ENCODE peak calls at places on chromosomes 16 and 17, in four cellular contexts. One of them, this sample, is unnamed.

GRCh38 chr16:57852189-57852588 is 49.9 kb upstream of the KIFC3 start:
- DNase-seq in GM12878: no peak
- DNase-seq in K562: no peak
- DNase-seq in HepG2: no peak
- DNase-seq in this sample: no peak

GRCh38 chr17:39822051-39822450 is 42.1 kb downstream of the IKZF3 start:
- DNase-seq in GM12878: no peak
- DNase-seq in K562: no peak
- DNase-seq in HepG2: no peak
- DNase-seq in this sample: no peak

GRCh38 chr16:21179126-21179982 is 20.9 kb downstream of the LDAF1 start:
- DNase-seq in GM12878: no peak
- DNase-seq in K562: no peak
- DNase-seq in HepG2: no peak
- DNase-seq in this sample: no peak

GRCh38 chr17:12953126-12953525 is 64.7 kb downstream of the ELAC2 start:
- DNase-seq in GM12878: no peak
- DNase-seq in K562: no peak
- DNase-seq in HepG2: no peak
- DNase-seq in this sample: no peak

GRCh38 chr17:57861000-57861736 is 11.3 kb upstream of the MRPS23 start:
- DNase-seq in GM12878: no peak
- DNase-seq in K562: peak; percentile 62
- DNase-seq in HepG2: peak; percentile 94
- DNase-seq in this sample: peak; percentile 58

GRCh38 chr16:75227361-75228142 is 8.8 kb downstream of the CTRB1 start:
- DNase-seq in GM12878: no peak
- DNase-seq in K562: no peak
- DNase-seq in HepG2: no peak
- DNase-seq in this sample: no peak

GRCh38 chr17:28950017-28950751 is 1.1 kb downstream of the PHF12 start:
- DNase-seq in GM12878: no peak
- DNase-seq in K562: peak; percentile 62
- DNase-seq in HepG2: peak; percentile 25
- DNase-seq in this sample: peak; percentile 66

GRCh38 chr17:44959821-44960523 is 8.1 kb downstream of the C1QL1 start:
- DNase-seq in GM12878: no peak
- DNase-seq in K562: no peak
- DNase-seq in HepG2: no peak
- DNase-seq in this sample: no peak

GRCh38 chr17:39755550-39756375 is 18.0 kb downstream of the GRB7 start:
- DNase-seq in GM12878: peak; percentile 84
- DNase-seq in K562: no peak
- DNase-seq in HepG2: peak; percentile 23
- DNase-seq in this sample: no peak

GRCh38 chr17:74212913-74213791 is at the start of gene TTYH2:
- DNase-seq in GM12878: no peak
- DNase-seq in K562: peak; percentile 90
- DNase-seq in HepG2: peak; percentile 77
- DNase-seq in this sample: peak; percentile 74

GRCh38 chr16:1159325-1159972 is 6.5 kb downstream of the CACNA1H start:
- DNase-seq in GM12878: no peak
- DNase-seq in K562: no peak
- DNase-seq in HepG2: peak; percentile 25
- DNase-seq in this sample: no peak

GRCh38 chr16:85429776-85430522 is 183.2 kb upstream of the GSE1 start:
- DNase-seq in GM12878: no peak
- DNase-seq in K562: no peak
- DNase-seq in HepG2: no peak
- DNase-seq in this sample: no peak

GRCh38 chr16:25189305-25189704 is 27.4 kb upstream of the AQP8 start:
- DNase-seq in GM12878: no peak
- DNase-seq in K562: no peak
- DNase-seq in HepG2: peak; percentile 44
- DNase-seq in this sample: no peak

GRCh38 chr17:76561332-76561731 is 21.5 kb downstream of the PRCD start:
- DNase-seq in GM12878: no peak
- DNase-seq in K562: peak; percentile 23
- DNase-seq in HepG2: no peak
- DNase-seq in this sample: no peak

GRCh38 chr17:76381633-76382304 is 2.6 kb upstream of the SPHK1 start:
- DNase-seq in GM12878: no peak
- DNase-seq in K562: no peak
- DNase-seq in HepG2: no peak
- DNase-seq in this sample: no peak

GRCh38 chr17:8109669-8110455 is 8.5 kb downstream of the ALOXE3 start:
- DNase-seq in GM12878: no peak
- DNase-seq in K562: peak; percentile 73
- DNase-seq in HepG2: no peak
- DNase-seq in this sample: peak; percentile 90

GRCh38 chr17:2948721-2949468 is 114.5 kb downstream of the OR1D5 start:
- DNase-seq in GM12878: no peak
- DNase-seq in K562: no peak
- DNase-seq in HepG2: no peak
- DNase-seq in this sample: no peak

GRCh38 chr17:15913826-15914225 is 31.1 kb upstream of the ADORA2B start:
- DNase-seq in GM12878: no peak
- DNase-seq in K562: no peak
- DNase-seq in HepG2: no peak
- DNase-seq in this sample: no peak

GRCh38 chr17:63293310-63293709 is 152.8 kb downstream of the CYB561 start:
- DNase-seq in GM12878: no peak
- DNase-seq in K562: no peak
- DNase-seq in HepG2: no peak
- DNase-seq in this sample: no peak

GRCh38 chr16:50305441-50306061 is 39.2 kb downstream of the ADCY7 start:
- DNase-seq in GM12878: no peak
- DNase-seq in K562: no peak
- DNase-seq in HepG2: no peak
- DNase-seq in this sample: no peak

DNA sequence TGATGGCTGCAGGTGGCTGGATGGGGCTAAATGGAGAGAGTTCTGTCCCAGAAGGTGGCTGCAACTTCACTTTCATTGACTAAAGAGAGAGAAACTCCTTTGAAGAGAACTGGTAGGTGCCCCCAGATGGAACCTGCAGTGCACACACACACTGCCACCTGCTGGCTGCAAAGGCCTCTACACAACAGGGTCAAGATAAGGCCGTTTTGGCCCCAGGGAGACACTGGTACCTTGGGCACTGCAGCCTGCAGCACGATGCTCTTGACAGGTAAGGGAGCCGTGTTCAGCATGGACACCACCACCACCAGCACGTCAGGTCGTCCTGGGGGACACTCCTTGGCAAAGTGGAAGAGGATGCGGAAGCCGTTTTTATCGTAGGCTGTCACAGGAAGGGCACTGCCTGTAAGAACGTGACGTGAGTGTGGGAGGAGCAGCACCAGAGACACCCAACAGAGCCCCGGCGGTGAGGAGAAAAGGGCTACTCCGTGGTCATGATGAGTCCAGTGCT is 22.7 kb downstream of the GGA3 start:
- DNase-seq in GM12878: no peak
- DNase-seq in K562: peak; percentile 80
- DNase-seq in HepG2: peak; percentile 74
- DNase-seq in this sample: peak; percentile 60
- TF ChIP-seq CREB1 in GM12878: no peak
- TF ChIP-seq CREB1 in K562: no peak
- TF ChIP-seq CREB1 in HepG2: no peak
- TF ChIP-seq CREB1 in this sample: no peak

DNA sequence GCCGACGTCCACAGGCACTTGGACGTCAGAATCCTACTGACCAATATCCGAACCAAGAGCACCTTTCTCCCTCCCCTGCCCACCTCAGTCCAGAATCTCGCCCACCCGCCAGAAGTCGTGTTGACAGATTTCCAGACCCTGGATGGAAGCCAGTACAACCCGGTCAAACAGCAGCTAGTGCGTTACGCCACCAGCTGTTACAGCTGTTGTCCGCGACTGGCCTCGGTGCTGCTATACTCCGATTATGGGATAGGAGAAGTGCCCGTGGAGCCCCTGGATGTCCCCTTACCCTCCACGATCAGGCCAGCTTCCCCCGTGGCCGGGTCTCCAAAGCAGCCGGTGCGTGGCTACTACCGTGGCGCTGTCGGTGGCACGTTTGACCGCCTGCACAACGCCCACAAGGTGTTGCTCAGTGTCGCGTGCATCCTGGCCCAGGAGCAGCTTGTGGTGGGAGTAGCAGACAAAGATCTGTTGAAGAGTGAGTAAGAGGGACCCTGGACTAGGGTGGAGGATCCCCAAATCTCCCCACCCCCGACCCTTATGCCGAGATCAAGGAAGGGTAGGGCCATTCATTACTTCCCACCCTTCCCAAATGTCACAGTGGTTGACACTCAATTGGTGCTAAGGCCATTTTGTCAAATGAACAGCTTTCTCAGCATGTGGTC is 1.0 kb downstream of the COASY start:
- DNase-seq in GM12878: no peak
- DNase-seq in K562: peak; percentile 59
- DNase-seq in HepG2: peak; percentile 54
- DNase-seq in this sample: no peak
- TF ChIP-seq ESRRA in GM12878: no peak
- TF ChIP-seq ESRRA in K562: no peak
- TF ChIP-seq ESRRA in HepG2: no peak
- TF ChIP-seq ESRRA in this sample: no peak

DNA sequence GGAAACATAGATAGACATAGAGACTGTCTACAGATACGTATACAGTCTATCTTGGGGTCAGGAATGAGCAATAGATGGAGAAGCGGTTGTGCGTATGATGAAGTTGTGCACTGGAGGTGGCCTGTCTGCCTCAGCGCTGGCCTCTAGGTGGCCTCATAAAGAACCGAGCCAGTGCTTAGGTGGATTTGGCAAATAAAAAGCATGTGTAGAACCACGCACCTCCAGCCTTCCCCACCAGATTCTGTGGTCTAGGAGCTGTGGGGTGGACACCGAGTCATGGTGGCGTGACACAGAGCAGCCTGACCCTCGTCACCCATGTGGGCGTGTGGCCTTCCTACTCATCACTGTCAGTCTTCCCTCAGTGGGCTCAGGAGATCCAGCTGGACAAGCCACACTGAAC is 34.0 kb downstream of the PGS1 start:
- DNase-seq in GM12878: no peak
- DNase-seq in K562: peak; percentile 64
- DNase-seq in HepG2: no peak
- DNase-seq in this sample: no peak
- TF ChIP-seq CTCF in GM12878: no peak
- TF ChIP-seq CTCF in K562: peak; percentile 70
- TF ChIP-seq CTCF in HepG2: peak; percentile 56
- TF ChIP-seq CTCF in this sample: no peak

DNA sequence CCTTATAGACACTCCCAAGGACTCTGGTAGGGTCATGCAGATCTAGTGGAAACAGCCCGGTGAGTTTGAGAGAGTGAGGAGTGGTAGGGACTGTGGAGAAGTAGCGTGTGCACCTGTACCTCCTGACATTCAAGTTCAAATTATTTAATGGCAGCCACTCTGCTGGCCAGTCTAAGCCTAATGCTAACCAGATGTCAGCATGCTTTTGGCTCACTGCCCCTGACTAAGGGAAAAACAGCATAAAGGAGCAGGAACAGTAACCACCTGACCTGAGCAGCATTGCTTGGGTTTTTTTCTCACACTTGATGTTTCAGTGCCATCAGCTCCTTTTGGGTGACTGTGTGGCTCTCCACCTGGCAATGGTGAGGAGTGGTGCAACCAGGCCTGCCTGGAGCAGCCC is 23.8 kb upstream of the SLC12A3 start:
- DNase-seq in GM12878: no peak
- DNase-seq in K562: no peak
- DNase-seq in HepG2: no peak
- DNase-seq in this sample: no peak
- TF ChIP-seq CREB1 in GM12878: no peak
- TF ChIP-seq CREB1 in K562: no peak
- TF ChIP-seq CREB1 in HepG2: no peak
- TF ChIP-seq CREB1 in this sample: no peak